ENCODE peak calls at places on chromosomes 12 and 14, in four cellular contexts. C is T1000; I is stimulated activated CD4-positive, alpha-beta T cell treated with anti-CD3 and anti-CD28 coated beads, Interleukin-4, amount 100 ng/mL, for 24 hours; Z is GOT3. X is an unnamed sample.

GRCh38 chr14:51922624-51923023 is 62.2 kb downstream of the GNG2 start:
- DNase-seq in C (no peak), I (no peak), Z (no peak), X (no peak)

GRCh38 chr12:59408431-59408830 is 187.4 kb upstream of the SLC16A7 start:
- DNase-seq in C (no peak), I (no peak), Z (no peak), X (no peak)

GRCh38 chr12:49917126-49917787 is 13.6 kb upstream of the FAIM2 start:
- DNase-seq in C (no peak), I (no peak), Z (no peak), X (no peak)

GRCh38 chr12:110533607-110534006 is 31.5 kb downstream of the RAD9B start:
- DNase-seq in C (no peak), I (no peak), Z (no peak), X (no peak)

GRCh38 chr14:72913809-72914208 is 12.5 kb upstream of the DCAF4 start:
- DNase-seq in C (no peak), I (no peak), Z (no peak), X (no peak)

GRCh38 chr14:85165091-85165490 is 364.9 kb upstream of the FLRT2 start:
- DNase-seq in C (no peak), I (no peak), Z (no peak), X (no peak)

GRCh38 chr14:103516426-103517171 is 6.0 kb downstream of the CKB start:
- DNase-seq in C (no peak), I (no peak), Z (no peak), X (no peak)

GRCh38 chr14:91315844-91316267 is 71.4 kb upstream of the GPR68 start:
- DNase-seq in C (no peak), I (peak), Z (peak), X (no peak)

GRCh38 chr14:81363746-81364400 is 36.3 kb downstream of the STON2 start:
- DNase-seq in C (no peak), I (no peak), Z (no peak), X (no peak)

GRCh38 chr14:63747836-63748235 is 20.0 kb upstream of the SGPP1 start:
- DNase-seq in C (no peak), I (no peak), Z (no peak), X (no peak)

GRCh38 chr12:128644664-128645296 is 179.0 kb downstream of the SLC15A4 start:
- DNase-seq in C (no peak), I (no peak), Z (no peak), X (no peak)

GRCh38 chr12:115072712-115073111 is 388.7 kb upstream of the TBX3 start:
- DNase-seq in C (no peak), I (no peak), Z (no peak), X (no peak)

GRCh38 chr12:105100207-105100985 is 7.1 kb upstream of the WASHC4 start:
- DNase-seq in C (no peak), I (no peak), Z (no peak), X (no peak)

GRCh38 chr14:22753586-22753985 is 12.9 kb upstream of the OXA1L start:
- DNase-seq in C (no peak), I (no peak), Z (no peak), X (no peak)

GRCh38 chr12:27898022-27898421 is 74.5 kb downstream of the PTHLH start:
- DNase-seq in C (no peak), I (no peak), Z (no peak), X (no peak)

GRCh38 chr12:90841336-90841735 is 113.6 kb downstream of the CCER1 start:
- DNase-seq in C (no peak), I (no peak), Z (no peak), X (peak)

GRCh38 chr12:131466306-131466705 is 244.6 kb upstream of the SFSWAP start:
- DNase-seq in C (no peak), I (no peak), Z (no peak), X (no peak)

GRCh38 chr12:71195338-71195896 is 37.6 kb upstream of the TSPAN8 start:
- DNase-seq in C (no peak), I (no peak), Z (no peak), X (no peak)

GRCh38 chr14:75279153-75279738 is 618 bp downstream of the FOS start:
- DNase-seq in C (peak), I (peak), Z (no peak), X (no peak)

GRCh38 chr14:105398726-105399440 is 545 bp downstream of the TEX22 start:
- DNase-seq in C (peak), I (no peak), Z (no peak), X (no peak)

GRCh38 chr14:104979758-104980591 is 1.8 kb upstream of the AHNAK2 start:
- DNase-seq in C (no peak), I (no peak), Z (no peak), X (no peak)

GRCh38 chr12:132955933-132956725 is at the start of gene ZNF605:
- DNase-seq in C (peak), I (peak), Z (peak), X (peak)

GRCh38 chr12:129635003-129635685 is 268.7 kb downstream of the TMEM132D start:
- DNase-seq in C (no peak), I (no peak), Z (no peak), X (no peak)

GRCh38 chr12:1083086-1083887 is 92.3 kb downstream of the ERC1 start:
- DNase-seq in C (no peak), I (no peak), Z (no peak), X (no peak)

GRCh38 chr14:61460063-61460462 is 138.7 kb downstream of the PRKCH start:
- DNase-seq in C (no peak), I (no peak), Z (no peak), X (no peak)

GRCh38 chr12:3728686-3729085 is 24.2 kb downstream of the CRACR2A start:
- DNase-seq in C (no peak), I (no peak), Z (no peak), X (no peak)

GRCh38 chr14:92955381-92955780 is 32.4 kb downstream of the CHGA start:
- DNase-seq in C (no peak), I (no peak), Z (no peak), X (no peak)

GRCh38 chr14:85233756-85234545 is 296.0 kb upstream of the FLRT2 start:
- DNase-seq in C (peak), I (no peak), Z (no peak), X (no peak)

GRCh38 chr14:49879683-49880204 is 13.1 kb upstream of the ARF6 start:
- DNase-seq in C (no peak), I (peak), Z (no peak), X (no peak)

GRCh38 chr12:104957388-104958008 is 592 bp downstream of the SLC41A2 start:
- DNase-seq in C (no peak), I (peak), Z (no peak), X (no peak)

GRCh38 chr12:57752668-57753000 is 524 bp upstream of the CDK4 start:
- DNase-seq in C (no peak), I (no peak), Z (no peak), X (no peak)

GRCh38 chr12:50633950-50634349 is 129.2 kb downstream of the DIP2B start:
- DNase-seq in C (no peak), I (no peak), Z (no peak), X (no peak)

GRCh38 chr14:61355892-61356325 is 34.5 kb downstream of the PRKCH start:
- DNase-seq in C (peak), I (peak), Z (peak), X (no peak)

GRCh38 chr12:98725481-98726247 is 80.6 kb downstream of the APAF1 start:
- DNase-seq in C (no peak), I (peak), Z (no peak), X (no peak)

GRCh38 chr12:2640709-2641108 is 154.1 kb upstream of the FKBP4 start:
- DNase-seq in C (peak), I (peak), Z (peak), X (peak)

X was measured in BJ.